ENCODE peak calls at places on chromosomes 3 and 15, in seven cellular contexts. D is HFFc6; I is naive thymus-derived CD8-positive, alpha-beta T cell; H is SW480; A is neuronal stem cell; M is stimulated activated CD4-positive, alpha-beta T cell treated with anti-CD3 and anti-CD28 coated beads, TNF-alpha, amount 100 ng/mL, for 1 hour; N is AG08396. S is an unnamed sample.

GRCh38 chr3:141082064-141082463 is 30.9 kb downstream of the SPSB4 start:
- DNase-seq in D (no peak), I (no peak), H (no peak), A (no peak), M (no peak), N (no peak), S (no peak)

GRCh38 chr15:101441706-101442105 is 47.8 kb downstream of the PCSK6 start:
- DNase-seq in D (no peak), I (no peak), H (no peak), A (no peak), M (no peak), N (no peak), S (no peak)

GRCh38 chr15:68378595-68378994 is 53.4 kb downstream of the ITGA11 start:
- DNase-seq in D (no peak), I (no peak), H (no peak), A (no peak), M (no peak), N (no peak), S (no peak)

GRCh38 chr3:27431116-27431515 is 53.1 kb downstream of the SLC4A7 start:
- DNase-seq in D (peak), I (no peak), H (no peak), A (no peak), M (no peak), N (peak), S (no peak)

GRCh38 chr3:52512105-52512504 is 17.0 kb downstream of the STAB1 start:
- DNase-seq in D (no peak), I (no peak), H (no peak), A (no peak), M (no peak), N (no peak), S (no peak)

GRCh38 chr3:124654470-124654845 is 75.8 kb upstream of the UMPS start:
- DNase-seq in D (no peak), I (no peak), H (no peak), A (no peak), M (no peak), N (no peak), S (no peak)

GRCh38 chr3:160141485-160142185 is 83.6 kb upstream of the C3orf80 start:
- DNase-seq in D (peak), I (no peak), H (no peak), A (no peak), M (no peak), N (no peak), S (no peak)

GRCh38 chr3:44584646-44585501 is at the start of gene ZNF660:
- DNase-seq in D (peak), I (peak), H (no peak), A (peak), M (no peak), N (peak), S (no peak)

GRCh38 chr3:140443073-140443472 is 234.8 kb upstream of the TRIM42 start:
- DNase-seq in D (no peak), I (no peak), H (no peak), A (no peak), M (no peak), N (no peak), S (no peak)

GRCh38 chr3:193214445-193214844 is 26.6 kb upstream of the PLAAT1 start:
- DNase-seq in D (no peak), I (no peak), H (no peak), A (no peak), M (no peak), N (no peak), S (no peak)

GRCh38 chr3:98692787-98693473 is 70.2 kb upstream of the ST3GAL6 start:
- DNase-seq in D (no peak), I (no peak), H (no peak), A (no peak), M (no peak), N (no peak), S (no peak)

GRCh38 chr3:133527306-133527705 is 46.2 kb upstream of the CDV3 start:
- DNase-seq in D (no peak), I (no peak), H (no peak), A (no peak), M (no peak), N (no peak), S (no peak)

GRCh38 chr15:25185791-25186190 is 231.0 kb downstream of the SNRPN start:
- DNase-seq in D (no peak), I (no peak), H (no peak), A (no peak), M (no peak), N (no peak), S (no peak)

GRCh38 chr3:122660575-122660974 is 20.1 kb upstream of the PARP14 start:
- DNase-seq in D (no peak), I (no peak), H (no peak), A (no peak), M (no peak), N (no peak), S (no peak)

GRCh38 chr3:157810924-157811718 is 295.1 kb downstream of the SHOX2 start:
- DNase-seq in D (no peak), I (no peak), H (no peak), A (no peak), M (no peak), N (no peak), S (peak)

GRCh38 chr15:77032052-77032646 is 37.2 kb downstream of the PSTPIP1 start:
- DNase-seq in D (no peak), I (no peak), H (no peak), A (no peak), M (no peak), N (no peak), S (no peak)

GRCh38 chr3:113265281-113265680 is 53.9 kb downstream of the BOC start:
- DNase-seq in D (no peak), I (no peak), H (no peak), A (no peak), M (no peak), N (no peak), S (no peak)

GRCh38 chr3:195227871-195228270 is 43.1 kb downstream of the XXYLT1 start:
- DNase-seq in D (no peak), I (no peak), H (no peak), A (no peak), M (no peak), N (no peak), S (no peak)

GRCh38 chr15:52609593-52609992 is 40.8 kb upstream of the ARPP19 start:
- DNase-seq in D (no peak), I (no peak), H (no peak), A (no peak), M (no peak), N (no peak), S (no peak)

S was measured in MM.1S.